ENCODE peak calls at places on chromosomes 4 and X, in eight cellular contexts. I is fibroblast of lung, C is gastrocnemius medialis, M is neuronal stem cell, F is PC-3, E is transverse colon, O is colonic mucosa, Q is heart right ventricle. H is an unnamed sample.

GRCh38 chrX:129235903-129236302 is 287.4 kb downstream of the SMARCA1 start:
- DNase-seq in E (no peak), I (peak; percentile 23), Q (no peak), F (no peak), O (no peak), M (no peak), C (no peak), H (no peak)

GRCh38 chr4:20890752-20891151 is 190.5 kb downstream of the PACRGL start:
- DNase-seq in M (no peak), C (no peak), F (no peak), O (no peak), Q (no peak), E (no peak), I (no peak), H (no peak)

GRCh38 chrX:150664290-150664689 is 28.9 kb upstream of the MTMR1 start:
- DNase-seq in M (no peak), Q (peak; percentile 44), F (no peak), E (no peak), C (no peak), I (no peak), O (no peak), H (peak; percentile 38)

GRCh38 chrX:22246620-22247019 is 26.1 kb upstream of the CBLL2 start:
- DNase-seq in M (no peak), F (no peak), Q (no peak), C (no peak), E (no peak), I (peak; percentile 82), O (no peak), H (no peak)

GRCh38 chrX:151174581-151175282 is 1.7 kb upstream of the GPR50 start:
- DNase-seq in Q (no peak), E (no peak), I (no peak), C (no peak), O (no peak), M (no peak), F (no peak), H (no peak)

GRCh38 chr4:156898373-156899117 is 73.1 kb downstream of the PDGFC start:
- DNase-seq in E (no peak), C (no peak), O (no peak), F (peak; percentile 20), M (no peak), I (no peak), Q (no peak), H (no peak)

GRCh38 chrX:18714910-18715309 is 7.5 kb downstream of the PPEF1 start:
- DNase-seq in Q (no peak), F (no peak), I (no peak), O (no peak), M (no peak), C (no peak), E (no peak), H (no peak)

GRCh38 chrX:38365939-38366338 is 13.5 kb downstream of the OTC start:
- DNase-seq in C (no peak), M (no peak), E (no peak), O (no peak), Q (no peak), F (no peak), I (no peak), H (no peak)

GRCh38 chr4:80407246-80407645 is 71.7 kb downstream of the CFAP299 start:
- DNase-seq in O (no peak), Q (peak; percentile 37), C (peak; percentile 5), I (peak; percentile 85), M (no peak), E (no peak), F (peak; percentile 2), H (peak; percentile 65)

GRCh38 chr4:129829373-129829772 is 733.4 kb downstream of the C4orf33 start:
- DNase-seq in C (no peak), E (no peak), Q (no peak), M (no peak), O (no peak), I (no peak), F (no peak), H (no peak)

GRCh38 chr4:23654791-23655190 is 235.1 kb downstream of the PPARGC1A start:
- DNase-seq in F (peak; percentile 4), E (no peak), M (no peak), O (no peak), Q (no peak), I (peak; percentile 69), C (no peak), H (no peak)

GRCh38 chr4:78166582-78166981 is 109.5 kb downstream of the FRAS1 start:
- DNase-seq in I (peak; percentile 27), F (peak; percentile 6), M (no peak), C (no peak), E (no peak), Q (no peak), O (no peak), H (no peak)

GRCh38 chrX:113868169-113868568 is 715.7 kb upstream of the HTR2C start:
- DNase-seq in M (no peak), F (no peak), Q (no peak), E (no peak), C (no peak), I (peak; percentile 0), O (no peak), H (no peak)

GRCh38 chr4:105909699-105910340 is 14.5 kb downstream of the NPNT start:
- DNase-seq in O (peak; percentile 53), Q (no peak), I (no peak), C (no peak), M (no peak), F (peak; percentile 87), E (peak; percentile 26), H (no peak)

GRCh38 chr4:15753786-15754185 is 24.3 kb upstream of the CD38 start:
- DNase-seq in C (peak; percentile 22), Q (peak; percentile 91), O (no peak), I (peak; percentile 31), F (peak; percentile 37), M (no peak), E (no peak), H (peak; percentile 73)

GRCh38 chrX:39896951-39897740 is 200.6 kb downstream of the BCOR start:
- DNase-seq in E (no peak), I (peak; percentile 82), M (peak; percentile 31), Q (peak; percentile 20), C (no peak), O (no peak), F (peak; percentile 72), H (peak; percentile 74)

GRCh38 chr4:181569553-181569952 is 673.6 kb upstream of the TENM3 start:
- DNase-seq in Q (no peak), F (peak; percentile 15), I (peak; percentile 57), E (no peak), C (no peak), M (no peak), O (no peak), H (no peak)

GRCh38 chr4:37590016-37590415 is 96.2 kb downstream of the RELL1 start:
- DNase-seq in Q (no peak), F (no peak), I (no peak), M (no peak), E (no peak), O (no peak), C (no peak), H (no peak)

GRCh38 chr4:181294421-181294820 is 948.8 kb upstream of the TENM3 start:
- DNase-seq in F (no peak), O (no peak), E (no peak), C (no peak), I (no peak), M (no peak), Q (no peak), H (no peak)

GRCh38 chrX:10615931-10616780 is 4.2 kb downstream of the MID1 start:
- DNase-seq in O (peak; percentile 58), F (peak; percentile 69), I (peak; percentile 71), M (no peak), Q (peak; percentile 38), E (peak; percentile 46), C (peak; percentile 5), H (peak; percentile 55)

GRCh38 chr4:101337688-101338087 is 9.6 kb downstream of the PPP3CA start:
- DNase-seq in E (no peak), M (no peak), F (peak; percentile 48), O (no peak), C (no peak), Q (no peak), I (peak; percentile 68), H (no peak)

GRCh38 chr4:143359794-143360193 is 23.1 kb downstream of the GAB1 start:
- DNase-seq in O (no peak), E (no peak), I (no peak), Q (no peak), M (no peak), C (no peak), F (no peak), H (no peak)
- H3K4me1 ChIP-seq in O (peaks cover 7% of the 10 kb centered on the region), E (peaks cover 79% of the 10 kb centered on the region), I (peaks cover 24% of the 10 kb centered on the region), Q (peaks cover 89% of the 10 kb centered on the region), M (no peaks in the 10 kb centered on the region), C (peaks cover 89% of the 10 kb centered on the region), F (peaks cover 50% of the 10 kb centered on the region), H (peaks cover 7% of the 10 kb centered on the region)

DNA sequence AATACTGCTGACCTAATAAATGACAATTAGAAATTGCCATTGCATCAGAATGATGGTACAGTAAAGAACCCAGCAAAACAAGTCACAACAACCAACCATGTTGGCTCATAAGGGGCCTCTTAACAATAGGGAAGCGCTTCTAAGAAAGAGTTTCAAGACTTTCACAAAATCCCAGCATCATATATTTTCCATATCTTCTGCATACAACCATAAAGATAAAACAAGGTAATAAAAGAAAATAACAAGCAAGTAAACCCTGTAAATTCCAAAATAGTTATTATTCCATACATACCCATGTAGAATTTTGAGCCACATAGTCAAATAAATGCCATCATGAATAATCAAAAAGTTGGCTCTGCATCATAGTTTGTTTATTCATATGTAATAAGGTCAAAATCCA is 8.2 kb downstream of the SLC10A7 start:
- DNase-seq in O (no peak), C (no peak), Q (no peak), F (no peak), E (no peak), M (no peak), I (no peak), H (no peak)
- H3K4me3 ChIP-seq in O (no peak overlapping the region), C (no peak overlapping the region), Q (no peak overlapping the region), F (no peak overlapping the region), E (no peak overlapping the region), M (no peak overlapping the region), I (no peak overlapping the region), H (no peak overlapping the region)

GRCh38 chr4:174928174-174928573 is 10.0 kb downstream of the ADAM29 start:
- DNase-seq in E (peak; percentile 13), Q (no peak), I (no peak), F (no peak), O (no peak), C (no peak), M (no peak), H (no peak)
- H3K4me1 ChIP-seq in E (no peaks in the 10 kb centered on the region), Q (no peaks in the 10 kb centered on the region), I (no peaks in the 10 kb centered on the region), F (no peaks in the 10 kb centered on the region), O (no peaks in the 10 kb centered on the region), C (no peaks in the 10 kb centered on the region), M (no peaks in the 10 kb centered on the region), H (no peaks in the 10 kb centered on the region)

DNA sequence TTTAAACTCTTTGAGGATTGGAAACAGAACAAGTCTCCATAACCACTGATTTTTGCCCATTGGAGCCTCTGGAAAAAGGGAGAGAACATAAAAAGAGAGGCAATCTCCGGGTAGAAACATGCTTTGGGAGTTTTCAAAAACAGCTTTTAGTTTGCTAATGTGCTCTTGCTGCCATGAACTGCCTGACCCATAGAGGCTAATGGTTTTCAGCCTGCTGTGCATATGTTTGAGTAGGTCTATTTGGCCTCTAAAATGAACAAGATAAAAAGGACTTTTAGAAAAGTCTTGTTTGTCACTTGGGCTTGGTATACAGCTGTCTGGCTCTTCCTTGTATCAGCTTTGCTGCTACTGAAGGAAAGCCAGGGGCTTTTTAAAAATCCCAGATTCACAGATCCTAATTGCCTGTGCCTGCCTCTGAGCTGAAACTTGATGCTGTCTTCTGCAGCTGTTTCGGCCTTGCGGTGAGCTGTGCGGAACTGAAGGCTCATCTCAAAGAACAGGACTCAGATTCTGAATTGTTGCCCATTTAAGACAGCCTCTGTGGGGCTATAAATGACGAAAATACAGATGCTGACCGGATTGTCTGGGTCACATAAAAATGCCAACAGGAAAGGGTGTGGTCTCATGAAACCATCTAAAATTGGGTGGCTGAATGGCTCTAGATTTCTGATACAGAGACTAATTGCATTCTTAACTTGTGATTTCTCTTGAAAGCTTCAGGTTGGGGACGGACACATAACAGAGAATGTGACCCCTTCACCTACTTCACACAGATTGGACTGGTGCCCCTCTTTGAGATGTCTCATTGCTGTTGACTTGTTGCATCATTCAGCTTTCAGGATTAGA is 18.4 kb upstream of the ZNF41 start:
- DNase-seq in C (no peak), M (no peak), O (no peak), I (peak; percentile 67), Q (no peak), F (peak; percentile 77), E (no peak), H (no peak)
- H3K4me3 ChIP-seq in C (no peak overlapping the region), M (peak overlapping the region; percentile 1), O (no peak overlapping the region), I (no peak overlapping the region), Q (no peak overlapping the region), F (peak overlapping the region; percentile 38), E (no peak overlapping the region), H (no peak overlapping the region)

H was measured in right cardiac atrium.